ENCODE peak calls at places on chromosomes 7 and 10, in four cellular contexts. V is fibroblast of lung, M is kidney, A is HepG2. H is an unnamed sample.

GRCh38 chr10:78658645-78659632 is 409.8 kb upstream of the ZMIZ1 start:
- DNase-seq in V (no peak), M (no peak), A (no peak), H (no peak)

GRCh38 chr10:3802526-3803002 is 17.6 kb upstream of the KLF6 start:
- DNase-seq in V (no peak), M (no peak), A (no peak), H (no peak)

GRCh38 chr10:89644691-89644966 is 413 bp downstream of the PANK1 start:
- DNase-seq in V (no peak), M (peak; percentile 80), A (no peak), H (no peak)

GRCh38 chr7:27095897-27096755 is at the start of gene HOXA1:
- DNase-seq in V (peak; percentile 93), M (peak; percentile 95), A (peak; percentile 48), H (peak; percentile 86)

GRCh38 chr10:63166742-63167258 is 33.7 kb downstream of the NRBF2 start:
- DNase-seq in V (peak; percentile 69), M (no peak), A (peak; percentile 74), H (no peak)

GRCh38 chr7:132464740-132465139 is 111.5 kb downstream of the PLXNA4 start:
- DNase-seq in V (peak; percentile 85), M (no peak), A (no peak), H (no peak)

GRCh38 chr7:94423865-94424264 is 29.2 kb downstream of the COL1A2 start:
- DNase-seq in V (peak; percentile 73), M (no peak), A (no peak), H (no peak)

GRCh38 chr7:87528733-87529132 is 53.3 kb upstream of the ABCB4 start:
- DNase-seq in V (no peak), M (no peak), A (no peak), H (no peak)

GRCh38 chr10:122468220-122468922 is 7.0 kb downstream of the HTRA1 start:
- DNase-seq in V (no peak), M (no peak), A (no peak), H (no peak)

DNA sequence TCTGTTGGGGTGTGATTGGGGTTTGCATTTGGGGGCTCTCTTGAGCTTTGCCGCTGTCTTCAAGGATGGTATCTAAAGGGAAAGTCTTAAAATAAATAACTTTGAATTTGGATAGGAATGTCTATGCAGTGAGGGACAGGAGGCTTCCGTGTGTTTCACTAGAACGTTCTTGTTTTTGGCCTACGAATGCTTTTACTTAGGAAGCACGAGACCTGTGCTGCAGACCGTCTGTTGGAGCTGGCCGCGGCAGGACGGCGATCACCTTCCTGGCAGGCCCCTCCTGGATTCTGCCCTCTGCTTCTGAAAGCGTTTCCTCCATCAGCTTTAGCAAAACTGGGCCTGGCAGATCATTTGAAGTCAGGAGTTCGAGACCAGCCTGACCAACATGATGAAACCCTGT is 44.0 kb downstream of the FOXK1 start:
- DNase-seq in V (no peak), M (no peak), A (no peak), H (no peak)
- H3K4me3 ChIP-seq in V (peak overlapping the region; percentile 29), M (peak overlapping the region; percentile 13), A (no peak overlapping the region), H (no peak overlapping the region)

GRCh38 chr7:36407636-36408550 is 18.2 kb downstream of the ANLN start:
- DNase-seq in V (no peak), M (no peak), A (no peak), H (no peak)

GRCh38 chr7:36406156-36406555 is 16.5 kb downstream of the ANLN start:
- DNase-seq in V (peak; percentile 47), M (no peak), A (no peak), H (no peak)

GRCh38 chr7:36409180-36409579 is 19.5 kb downstream of the ANLN start:
- DNase-seq in V (no peak), M (no peak), A (no peak), H (no peak)

GRCh38 chr7:36405409-36405803 is 15.7 kb downstream of the ANLN start:
- DNase-seq in V (no peak), M (no peak), A (no peak), H (no peak)

GRCh38 chr7:36408589-36408988 is 18.9 kb downstream of the ANLN start:
- DNase-seq in V (no peak), M (no peak), A (no peak), H (no peak)
- H3K27ac ChIP-seq in V (no peak overlapping the region), M (no peak overlapping the region), A (no peak overlapping the region), H (no peak overlapping the region)

DNA sequence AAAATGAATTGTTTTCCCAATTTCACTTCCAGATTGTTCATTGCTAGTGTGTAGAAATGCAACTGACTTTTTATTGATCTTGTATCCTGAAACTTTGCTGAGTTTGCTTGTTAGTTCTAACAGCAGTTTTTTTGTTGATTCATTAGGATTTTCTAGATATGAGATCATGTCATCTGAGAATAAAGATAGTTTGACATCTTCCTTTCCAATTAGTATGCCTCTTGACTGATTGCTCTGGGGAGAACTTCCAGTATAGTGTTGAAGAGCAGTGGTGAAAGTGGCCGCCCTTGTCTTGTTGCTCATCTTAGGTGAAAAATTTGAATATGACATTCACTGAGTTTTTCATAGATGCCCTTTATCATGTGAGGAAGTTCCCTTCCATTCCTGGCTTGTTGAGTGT is 11.9 kb upstream of the SUN1 start:
- DNase-seq in V (no peak), M (no peak), A (no peak), H (no peak)
- H3K4me1 ChIP-seq in V (peaks cover 13% of the 10 kb centered on the region), M (peaks cover 10% of the 10 kb centered on the region), A (peaks cover 60% of the 10 kb centered on the region), H (peaks cover 23% of the 10 kb centered on the region)

GRCh38 chr7:42227523-42227922 is 9.5 kb downstream of the GLI3 start:
- DNase-seq in V (no peak), M (no peak), A (no peak), H (no peak)
- H3K4me3 ChIP-seq in V (peak overlapping the region; percentile 16), M (peak overlapping the region; percentile 26), A (no peak overlapping the region), H (no peak overlapping the region)

GRCh38 chr10:50409965-50410811 is 158.9 kb upstream of the ASAH2 start:
- DNase-seq in V (peak; percentile 48), M (no peak), A (no peak), H (no peak)
- H3K27ac ChIP-seq in V (no peak overlapping the region), M (no peak overlapping the region), A (no peak overlapping the region), H (no peak overlapping the region)

GRCh38 chr10:55200020-55200419 is 399.0 kb upstream of the PCDH15 start:
- DNase-seq in V (no peak), M (no peak), A (no peak), H (no peak)
- H3K4me1 ChIP-seq in V (no peaks in the 10 kb centered on the region), M (no peaks in the 10 kb centered on the region), A (no peaks in the 10 kb centered on the region), H (no peaks in the 10 kb centered on the region)

GRCh38 chr7:13577566-13578145 is 411.8 kb downstream of the ETV1 start:
- DNase-seq in V (peak; percentile 10), M (no peak), A (no peak), H (no peak)

GRCh38 chr7:13581097-13581496 is 408.4 kb downstream of the ETV1 start:
- DNase-seq in V (no peak), M (no peak), A (no peak), H (no peak)

DNA sequence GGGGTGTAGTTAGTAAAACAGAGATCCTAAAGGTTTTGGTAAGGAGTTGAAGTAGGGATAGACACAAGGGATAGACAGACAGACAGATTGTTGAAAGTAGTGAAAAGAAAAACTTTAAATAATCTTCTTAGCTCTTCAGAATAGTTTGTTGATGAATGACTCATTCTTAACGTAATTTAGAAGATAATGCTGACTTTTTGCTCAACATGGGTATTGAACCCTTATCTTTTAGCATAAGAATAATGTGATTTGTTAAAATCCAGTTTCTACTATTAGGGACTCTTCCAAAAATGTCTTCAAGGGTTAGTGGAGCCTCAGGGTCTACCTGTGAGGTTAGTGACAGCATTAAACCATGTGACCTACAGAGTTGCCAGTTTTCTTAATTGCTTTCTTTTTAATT is 411.2 kb downstream of the ETV1 start:
- DNase-seq in V (no peak), M (no peak), A (no peak), H (no peak)
- H3K4me3 ChIP-seq in V (no peak overlapping the region), M (no peak overlapping the region), A (no peak overlapping the region), H (no peak overlapping the region)

DNA sequence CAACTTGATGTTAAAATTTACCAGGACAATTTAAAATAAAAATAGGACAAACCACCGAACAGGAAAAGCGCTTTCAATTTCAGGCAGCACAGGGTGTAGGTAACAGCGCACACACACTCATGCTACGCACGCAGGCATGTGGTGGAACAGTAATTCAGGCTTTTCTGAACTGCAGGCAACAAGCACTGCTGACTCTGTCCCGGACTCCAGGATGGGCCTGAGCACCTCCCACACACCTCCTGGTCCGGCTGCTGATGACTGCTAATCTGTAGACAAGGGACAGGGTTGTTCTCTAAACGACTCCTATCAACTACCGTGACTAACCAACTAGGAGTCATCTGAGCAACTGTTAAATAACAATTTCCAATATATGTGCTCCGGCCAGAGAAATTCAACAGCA is 192.6 kb upstream of the FRMD4A start:
- DNase-seq in V (no peak), M (no peak), A (no peak), H (no peak)
- H3K27ac ChIP-seq in V (no peak overlapping the region), M (no peak overlapping the region), A (no peak overlapping the region), H (no peak overlapping the region)

GRCh38 chr10:109746861-109747260 is 176.4 kb downstream of the XPNPEP1 start:
- DNase-seq in V (no peak), M (no peak), A (no peak), H (no peak)
- H3K4me1 ChIP-seq in V (no peaks in the 10 kb centered on the region), M (no peaks in the 10 kb centered on the region), A (no peaks in the 10 kb centered on the region), H (no peaks in the 10 kb centered on the region)

GRCh38 chr10:96374985-96375830 is 16.4 kb upstream of the OPALIN start:
- DNase-seq in V (peak; percentile 75), M (peak; percentile 91), A (peak; percentile 78), H (peak; percentile 56)

GRCh38 chr10:96377816-96378294 is 19.1 kb upstream of the OPALIN start:
- DNase-seq in V (peak; percentile 32), M (no peak), A (peak; percentile 12), H (no peak)

GRCh38 chr10:96376483-96376882 is 17.7 kb upstream of the OPALIN start:
- DNase-seq in V (no peak), M (no peak), A (no peak), H (no peak)

GRCh38 chr10:96374004-96374403 is 15.2 kb upstream of the OPALIN start:
- DNase-seq in V (no peak), M (no peak), A (no peak), H (no peak)

GRCh38 chr10:96374639-96374984 is 15.8 kb upstream of the OPALIN start:
- DNase-seq in V (no peak), M (no peak), A (no peak), H (no peak)
- H3K4me3 ChIP-seq in V (no peak overlapping the region), M (peak overlapping the region; percentile 67), A (no peak overlapping the region), H (peak overlapping the region; percentile 55)